ENCODE peak calls at places on chromosomes 7 and 10, in four cellular contexts. V, J, I and Q are unnamed samples.

GRCh38 chr10:102424916-102425315 is 4.3 kb downstream of the FBXL15 start:
- DNase-seq in I (no peak), V (no peak), J (no peak), Q (no peak)

GRCh38 chr10:132910186-132910880 is 32.0 kb downstream of the CFAP46 start:
- DNase-seq in V (no peak), I (no peak), J (no peak), Q (peak; percentile 3)

GRCh38 chr10:61870521-61870895 is 31.0 kb upstream of the ARID5B start:
- DNase-seq in V (no peak), J (no peak), I (no peak), Q (no peak)

GRCh38 chr7:150378115-150378852 is 846 bp upstream of the ZNF775 start:
- DNase-seq in J (peak; percentile 72), I (peak; percentile 66), V (peak; percentile 67), Q (peak; percentile 80)

GRCh38 chr10:133520193-133520738 is 6.9 kb upstream of the CYP2E1 start:
- DNase-seq in V (peak; percentile 62), I (peak; percentile 90), J (peak; percentile 73), Q (peak; percentile 89)

GRCh38 chr10:76191371-76191770 is 759.9 kb downstream of the LRMDA start:
- DNase-seq in J (no peak), V (no peak), I (no peak), Q (no peak)

GRCh38 chr7:35758421-35758820 is 42.4 kb upstream of the SEPTIN7 start:
- DNase-seq in V (no peak), I (no peak), J (no peak), Q (no peak)

GRCh38 chr10:97932932-97933530 is 83.4 kb downstream of the GOLGA7B start:
- DNase-seq in I (no peak), J (no peak), V (no peak), Q (no peak)

GRCh38 chr7:131108212-131108980 is 219.3 kb upstream of the MKLN1 start:
- DNase-seq in I (no peak), J (no peak), V (no peak), Q (peak; percentile 19)
- TF ChIP-seq POLR2A in I (no peak), J (no peak), V (no peak), Q (peak; percentile 68)

DNA sequence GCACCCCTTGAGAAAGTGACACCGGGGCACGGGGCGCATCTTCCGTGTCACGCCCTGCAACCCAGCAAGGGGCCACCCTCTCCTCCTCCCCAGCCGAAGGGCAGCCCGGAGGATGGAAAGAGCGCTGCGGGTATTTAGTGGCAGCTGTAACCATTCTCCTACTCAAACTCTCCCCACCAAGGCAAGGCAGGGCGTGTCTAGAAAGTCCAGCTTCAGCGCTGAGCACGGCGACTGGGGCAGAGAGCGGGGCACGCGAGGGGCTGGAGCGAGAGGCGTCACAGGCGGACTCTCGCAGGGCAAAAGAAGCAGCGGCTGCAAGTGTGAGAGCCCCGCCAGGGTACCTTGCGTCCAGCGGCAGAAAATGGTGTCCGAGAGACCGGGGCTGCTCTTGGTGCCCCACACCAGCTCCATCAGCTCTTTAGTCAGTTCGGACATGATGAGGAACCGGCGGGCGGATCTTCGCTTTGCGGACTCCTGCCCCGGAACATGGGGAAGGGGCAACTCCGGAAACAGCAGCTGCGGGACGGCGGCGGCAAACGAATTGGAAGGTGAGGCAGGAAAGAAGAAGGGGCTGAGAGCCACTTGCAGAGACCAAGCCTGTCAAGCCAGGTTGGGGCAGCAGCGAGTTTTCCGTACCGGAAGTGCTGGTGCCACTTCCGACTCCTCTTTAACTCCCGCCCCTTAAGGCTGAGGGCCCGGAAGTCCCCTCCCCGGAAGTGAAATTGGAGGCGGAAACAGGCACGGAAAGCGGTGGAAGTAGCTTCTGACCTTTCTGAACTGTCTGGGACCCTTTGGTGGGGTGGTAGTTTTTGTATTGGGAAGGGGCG is at the start of gene MINDY3:
- DNase-seq in J (peak; percentile 83), I (peak; percentile 80), V (peak; percentile 61), Q (peak; percentile 85)
- TF ChIP-seq POLR2A in J (no peak), I (no peak), V (no peak), Q (peak; percentile 20)

DNA sequence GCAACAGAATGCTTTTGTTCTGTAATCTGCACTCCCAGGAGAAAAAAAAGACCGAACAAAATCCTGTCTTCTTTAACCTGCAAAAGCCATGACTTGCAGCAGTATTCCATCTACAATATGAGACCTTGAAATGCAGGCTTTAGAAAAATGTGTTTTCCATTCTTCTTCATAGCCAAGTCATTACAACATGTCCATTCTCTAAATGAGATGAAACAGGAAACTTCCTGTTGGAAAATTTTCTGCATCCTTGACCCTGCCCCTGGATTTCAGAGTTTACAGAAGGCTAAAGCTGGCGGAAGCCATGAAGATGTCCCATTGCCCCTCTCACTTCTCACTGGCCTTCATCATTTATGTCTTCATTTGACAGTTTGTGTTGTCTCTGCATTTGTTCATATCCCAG is 546.4 kb downstream of the TNS3 start:
- DNase-seq in I (no peak), J (no peak), V (no peak), Q (no peak)
- TF ChIP-seq POLR2A in I (no peak), J (no peak), V (no peak), Q (no peak)

GRCh38 chr10:27601937-27602538 is 97.9 kb downstream of the RAB18 start:
- DNase-seq in J (no peak), I (no peak), V (no peak), Q (no peak)

GRCh38 chr10:27603104-27603503 is 99.0 kb downstream of the RAB18 start:
- DNase-seq in J (no peak), I (no peak), V (no peak), Q (no peak)

GRCh38 chr10:27601519-27601918 is 97.4 kb downstream of the RAB18 start:
- DNase-seq in I (no peak), V (no peak), J (no peak), Q (no peak)

GRCh38 chr10:27600915-27601314 is 96.8 kb downstream of the RAB18 start:
- DNase-seq in J (no peak), V (no peak), I (no peak), Q (no peak)

DNA sequence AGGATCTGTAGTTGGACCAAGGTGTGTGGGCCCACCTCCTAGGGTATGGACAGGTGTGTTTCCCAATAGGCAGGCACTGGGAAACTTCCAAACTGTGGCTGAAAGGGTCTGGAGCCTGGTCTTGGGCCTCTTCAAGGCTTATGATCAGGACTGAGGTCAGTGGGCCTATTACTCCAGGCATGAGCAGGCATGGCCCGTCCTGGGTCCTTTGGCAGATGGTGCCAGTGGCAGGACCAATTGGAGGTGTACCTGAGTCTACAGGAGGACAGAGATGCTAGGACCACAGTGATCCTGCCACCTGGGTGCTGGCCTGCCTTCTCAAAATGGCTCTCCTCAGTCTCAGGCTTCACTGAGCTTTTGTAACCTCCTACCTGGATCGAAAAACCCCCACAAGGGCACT is 95.4 kb downstream of the RAB18 start:
- DNase-seq in J (no peak), V (no peak), I (no peak), Q (no peak)
- TF ChIP-seq POLR2A in J (no peak), V (no peak), I (no peak), Q (no peak)

GRCh38 chr7:128409435-128410091 is at the start of gene IMPDH1:
- DNase-seq in I (peak; percentile 94), V (peak; percentile 83), J (peak; percentile 92), Q (peak; percentile 95)
- TF ChIP-seq POLR2A in I (no peak), V (no peak), J (no peak), Q (peak; percentile 60)

DNA sequence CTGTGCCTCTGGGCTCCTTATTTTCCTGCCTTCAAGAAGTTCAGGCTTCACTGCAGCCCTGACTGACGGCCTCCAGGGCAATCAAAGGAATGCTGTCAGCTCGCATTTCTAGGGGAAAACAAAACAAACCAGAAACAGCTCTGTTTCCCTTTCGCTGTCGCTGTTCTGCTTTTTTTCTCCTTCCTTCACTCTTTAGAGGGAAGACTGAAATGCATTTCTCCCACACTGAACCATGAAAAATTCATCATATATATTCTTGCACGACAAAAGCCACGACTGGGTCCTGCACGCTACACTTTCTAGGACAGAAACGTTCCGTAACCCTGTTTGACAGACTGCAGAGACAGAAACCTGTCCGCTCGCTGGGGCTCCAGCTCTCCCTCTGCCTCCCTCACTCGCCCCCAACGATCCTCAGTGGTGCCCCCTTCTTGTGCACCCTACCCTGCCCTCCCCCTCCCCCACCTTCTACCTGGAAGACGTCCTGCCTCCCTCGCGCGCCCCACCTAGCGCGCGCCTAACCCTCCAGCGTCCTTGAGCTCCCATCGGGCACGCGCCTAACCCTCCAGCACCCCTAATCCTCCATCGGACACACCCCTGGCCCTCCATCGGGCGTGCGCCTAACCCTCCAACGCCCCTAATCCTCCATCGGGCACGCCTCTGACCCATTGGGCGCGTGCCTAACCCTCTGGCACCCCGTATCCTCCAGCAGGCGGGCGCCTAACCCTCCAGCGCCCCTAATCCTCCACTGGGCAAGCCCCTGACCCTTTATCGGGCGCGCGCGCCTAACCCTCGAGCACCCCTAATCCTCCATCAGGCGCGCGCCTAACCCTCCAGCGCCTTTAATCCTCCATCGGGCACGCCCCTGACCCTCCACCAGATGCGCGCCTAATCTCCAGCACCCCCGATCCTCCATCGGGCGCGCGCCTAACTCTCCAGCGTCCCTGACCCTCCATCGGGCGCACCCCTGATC is 37.1 kb downstream of the SVOPL start:
- DNase-seq in I (no peak), V (no peak), J (no peak), Q (peak; percentile 25)
- TF ChIP-seq POLR2A in I (no peak), V (no peak), J (no peak), Q (no peak)

GRCh38 chr10:30443049-30443448 is 9.1 kb downstream of the MAP3K8 start:
- DNase-seq in I (no peak), V (no peak), J (no peak), Q (no peak)
- TF ChIP-seq POLR2A in I (no peak), V (no peak), J (no peak), Q (no peak)

GRCh38 chr10:44924261-44925040 is 13.3 kb downstream of the TMEM72 start:
- DNase-seq in I (no peak), V (no peak), J (peak; percentile 14), Q (no peak)
- TF ChIP-seq POLR2A in I (no peak), V (no peak), J (no peak), Q (no peak)

GRCh38 chr7:22445140-22445722 is 54.8 kb downstream of the STEAP1B start:
- DNase-seq in I (peak; percentile 44), V (peak; percentile 60), J (peak; percentile 83), Q (peak; percentile 83)
- TF ChIP-seq POLR2A in I (no peak), V (no peak), J (no peak), Q (no peak)

DNA sequence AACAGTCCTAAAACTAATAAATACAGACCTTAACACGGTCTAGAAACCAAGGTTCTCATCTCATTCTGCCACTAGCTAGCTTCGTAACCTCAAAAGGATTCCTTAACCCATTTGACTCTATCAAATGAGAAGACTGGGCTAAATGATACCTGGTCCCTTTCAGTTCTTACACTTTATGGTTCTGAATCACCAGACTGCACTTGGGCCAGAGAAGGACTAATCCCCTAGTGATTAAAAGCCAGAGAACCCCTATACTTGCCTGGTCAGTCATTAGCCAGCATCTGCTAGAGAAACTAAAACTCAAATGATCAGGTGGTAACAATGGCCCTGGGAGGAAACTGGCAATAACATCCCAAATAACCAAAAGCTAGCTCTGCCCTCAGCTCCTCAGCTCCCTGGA is 16.8 kb downstream of the TMEM243 start:
- DNase-seq in I (no peak), J (no peak), V (no peak), Q (no peak)
- TF ChIP-seq POLR2A in I (no peak), J (no peak), V (no peak), Q (no peak)